ENCODE peak calls at places on chromosomes 6 and 20, in nine cellular contexts. One of them, this sample, is unnamed.
A peak's percentile ranks its signal among the peaks of the same experiment; 100 is the strongest.

GRCh38 chr20:34824861-34825529 is 456 bp downstream of the NCOA6 start:
- DNase-seq in mucosa of descending colon: peak; percentile 80
- DNase-seq in GM10248: peak; percentile 86
- DNase-seq in GM06990: peak; percentile 80
- DNase-seq in stimulated activated CD4-positive, alpha-beta T cell treated with anti-CD3 and anti-CD28 coated beads, Interleukin-4, amount 100 ng/mL, for 24 hours: peak; percentile 68
- DNase-seq in stimulated activated CD8-positive, alpha-beta memory T cell treated with anti-CD3 and anti-CD28 coated beads, Interleukin-2, amount 100 ng/mL, for 1 hour: peak; percentile 43
- DNase-seq in NCI-H1436: peak; percentile 27
- DNase-seq in MM.1S: peak; percentile 61
- DNase-seq in posterior cingulate gyrus: peak; percentile 64
- DNase-seq in this sample: peak; percentile 34

GRCh38 chr20:64247970-64248841 is 7.3 kb upstream of the PCMTD2 start:
- DNase-seq in GM06990: no peak
- DNase-seq in posterior cingulate gyrus: no peak
- DNase-seq in stimulated activated CD4-positive, alpha-beta T cell treated with anti-CD3 and anti-CD28 coated beads, Interleukin-4, amount 100 ng/mL, for 24 hours: no peak
- DNase-seq in NCI-H1436: no peak
- DNase-seq in GM10248: no peak
- DNase-seq in mucosa of descending colon: no peak
- DNase-seq in stimulated activated CD8-positive, alpha-beta memory T cell treated with anti-CD3 and anti-CD28 coated beads, Interleukin-2, amount 100 ng/mL, for 1 hour: no peak
- DNase-seq in MM.1S: no peak
- DNase-seq in this sample: no peak

GRCh38 chr6:82045965-82046756 is 201.4 kb downstream of the IBTK start:
- DNase-seq in mucosa of descending colon: no peak
- DNase-seq in stimulated activated CD4-positive, alpha-beta T cell treated with anti-CD3 and anti-CD28 coated beads, Interleukin-4, amount 100 ng/mL, for 24 hours: no peak
- DNase-seq in MM.1S: no peak
- DNase-seq in posterior cingulate gyrus: no peak
- DNase-seq in stimulated activated CD8-positive, alpha-beta memory T cell treated with anti-CD3 and anti-CD28 coated beads, Interleukin-2, amount 100 ng/mL, for 1 hour: no peak
- DNase-seq in GM06990: no peak
- DNase-seq in NCI-H1436: no peak
- DNase-seq in GM10248: no peak
- DNase-seq in this sample: no peak

GRCh38 chr20:59455392-59456341 is 148.7 kb upstream of the PHACTR3 start:
- DNase-seq in GM10248: no peak
- DNase-seq in posterior cingulate gyrus: no peak
- DNase-seq in MM.1S: no peak
- DNase-seq in mucosa of descending colon: no peak
- DNase-seq in NCI-H1436: no peak
- DNase-seq in stimulated activated CD8-positive, alpha-beta memory T cell treated with anti-CD3 and anti-CD28 coated beads, Interleukin-2, amount 100 ng/mL, for 1 hour: no peak
- DNase-seq in GM06990: no peak
- DNase-seq in stimulated activated CD4-positive, alpha-beta T cell treated with anti-CD3 and anti-CD28 coated beads, Interleukin-4, amount 100 ng/mL, for 24 hours: no peak
- DNase-seq in this sample: peak; percentile 2

GRCh38 chr20:4677846-4678245 is 43.9 kb upstream of the PRND start:
- DNase-seq in posterior cingulate gyrus: no peak
- DNase-seq in MM.1S: no peak
- DNase-seq in GM06990: no peak
- DNase-seq in GM10248: no peak
- DNase-seq in mucosa of descending colon: no peak
- DNase-seq in NCI-H1436: no peak
- DNase-seq in stimulated activated CD8-positive, alpha-beta memory T cell treated with anti-CD3 and anti-CD28 coated beads, Interleukin-2, amount 100 ng/mL, for 1 hour: no peak
- DNase-seq in stimulated activated CD4-positive, alpha-beta T cell treated with anti-CD3 and anti-CD28 coated beads, Interleukin-4, amount 100 ng/mL, for 24 hours: no peak
- DNase-seq in this sample: no peak

GRCh38 chr6:106089981-106090380 is 3.8 kb downstream of the PRDM1 start:
- DNase-seq in NCI-H1436: no peak
- DNase-seq in GM06990: no peak
- DNase-seq in MM.1S: peak; percentile 66
- DNase-seq in posterior cingulate gyrus: no peak
- DNase-seq in mucosa of descending colon: no peak
- DNase-seq in stimulated activated CD8-positive, alpha-beta memory T cell treated with anti-CD3 and anti-CD28 coated beads, Interleukin-2, amount 100 ng/mL, for 1 hour: no peak
- DNase-seq in GM10248: no peak
- DNase-seq in stimulated activated CD4-positive, alpha-beta T cell treated with anti-CD3 and anti-CD28 coated beads, Interleukin-4, amount 100 ng/mL, for 24 hours: no peak
- DNase-seq in this sample: no peak

GRCh38 chr6:116971959-116972358 is 94.9 kb downstream of the RFX6 start:
- DNase-seq in NCI-H1436: peak; percentile 5
- DNase-seq in stimulated activated CD4-positive, alpha-beta T cell treated with anti-CD3 and anti-CD28 coated beads, Interleukin-4, amount 100 ng/mL, for 24 hours: peak; percentile 4
- DNase-seq in mucosa of descending colon: no peak
- DNase-seq in posterior cingulate gyrus: no peak
- DNase-seq in GM06990: no peak
- DNase-seq in MM.1S: peak; percentile 67
- DNase-seq in GM10248: peak; percentile 30
- DNase-seq in stimulated activated CD8-positive, alpha-beta memory T cell treated with anti-CD3 and anti-CD28 coated beads, Interleukin-2, amount 100 ng/mL, for 1 hour: no peak
- DNase-seq in this sample: no peak

GRCh38 chr6:124064317-124065113 is 260.9 kb downstream of the NKAIN2 start:
- DNase-seq in posterior cingulate gyrus: no peak
- DNase-seq in mucosa of descending colon: no peak
- DNase-seq in NCI-H1436: no peak
- DNase-seq in MM.1S: peak; percentile 59
- DNase-seq in GM10248: no peak
- DNase-seq in stimulated activated CD8-positive, alpha-beta memory T cell treated with anti-CD3 and anti-CD28 coated beads, Interleukin-2, amount 100 ng/mL, for 1 hour: no peak
- DNase-seq in stimulated activated CD4-positive, alpha-beta T cell treated with anti-CD3 and anti-CD28 coated beads, Interleukin-4, amount 100 ng/mL, for 24 hours: no peak
- DNase-seq in GM06990: peak; percentile 3
- DNase-seq in this sample: no peak

GRCh38 chr20:46122516-46123481 is 4.7 kb downstream of the CD40 start:
- DNase-seq in stimulated activated CD8-positive, alpha-beta memory T cell treated with anti-CD3 and anti-CD28 coated beads, Interleukin-2, amount 100 ng/mL, for 1 hour: no peak
- DNase-seq in mucosa of descending colon: no peak
- DNase-seq in GM06990: no peak
- DNase-seq in posterior cingulate gyrus: no peak
- DNase-seq in MM.1S: no peak
- DNase-seq in GM10248: no peak
- DNase-seq in NCI-H1436: no peak
- DNase-seq in stimulated activated CD4-positive, alpha-beta T cell treated with anti-CD3 and anti-CD28 coated beads, Interleukin-4, amount 100 ng/mL, for 24 hours: no peak
- DNase-seq in this sample: no peak

GRCh38 chr6:1832358-1832757 is 222.6 kb downstream of the FOXC1 start:
- DNase-seq in GM06990: no peak
- DNase-seq in NCI-H1436: no peak
- DNase-seq in MM.1S: no peak
- DNase-seq in GM10248: no peak
- DNase-seq in posterior cingulate gyrus: no peak
- DNase-seq in stimulated activated CD8-positive, alpha-beta memory T cell treated with anti-CD3 and anti-CD28 coated beads, Interleukin-2, amount 100 ng/mL, for 1 hour: no peak
- DNase-seq in stimulated activated CD4-positive, alpha-beta T cell treated with anti-CD3 and anti-CD28 coated beads, Interleukin-4, amount 100 ng/mL, for 24 hours: no peak
- DNase-seq in mucosa of descending colon: no peak
- DNase-seq in this sample: no peak

This sample was measured in occipital lobe.